ENCODE peak calls at places on chromosomes 3 and 15, in four cellular contexts. J is cardiac fibroblast; X is right atrium auricular region; U is naive thymus-derived CD4-positive, alpha-beta T cell. B is an unnamed sample.

GRCh38 chr3:102699104-102699818 is 264.4 kb downstream of the ZPLD1 start:
- DNase-seq in J (no peak), X (no peak), U (no peak), B (no peak)

GRCh38 chr3:154684440-154684839 is 254.4 kb upstream of the GPR149 start:
- DNase-seq in J (no peak), X (no peak), U (no peak), B (no peak)

GRCh38 chr15:75554717-75555116 is 24.4 kb downstream of the PTPN9 start:
- DNase-seq in J (peak; percentile 64), X (no peak), U (no peak), B (no peak)

GRCh38 chr15:31471731-31472430 is 145.2 kb downstream of the KLF13 start:
- DNase-seq in J (peak; percentile 86), X (peak; percentile 64), U (no peak), B (peak; percentile 7)

GRCh38 chr3:66472313-66473134 is 28.3 kb downstream of the LRIG1 start:
- DNase-seq in J (peak; percentile 47), X (no peak), U (no peak), B (no peak)

GRCh38 chr3:174614046-174614445 is 245.1 kb upstream of the NAALADL2 start:
- DNase-seq in J (peak; percentile 24), X (no peak), U (no peak), B (no peak)

GRCh38 chr15:55267401-55268053 is 22.1 kb downstream of the RAB27A start:
- DNase-seq in J (peak; percentile 40), X (no peak), U (peak; percentile 74), B (peak; percentile 42)

GRCh38 chr3:142976621-142977398 is 13.3 kb upstream of the PAQR9 start:
- DNase-seq in J (peak; percentile 93), X (peak; percentile 90), U (no peak), B (peak; percentile 88)

GRCh38 chr3:50524751-50525150 is 21.3 kb upstream of the CACNA2D2 start:
- DNase-seq in J (no peak), X (no peak), U (no peak), B (no peak)

GRCh38 chr3:21017115-21017852 is 733.7 kb downstream of the ZNF385D start:
- DNase-seq in J (peak; percentile 2), X (no peak), U (no peak), B (peak; percentile 46)

GRCh38 chr3:197748597-197749314 is 927 bp upstream of the FYTTD1 start:
- DNase-seq in J (no peak), X (no peak), U (no peak), B (no peak)
- H3K4me3 ChIP-seq in J (peak overlapping the region; percentile 69), X (peak overlapping the region; percentile 63), U (peak overlapping the region; percentile 85), B (peak overlapping the region; percentile 95)

DNA sequence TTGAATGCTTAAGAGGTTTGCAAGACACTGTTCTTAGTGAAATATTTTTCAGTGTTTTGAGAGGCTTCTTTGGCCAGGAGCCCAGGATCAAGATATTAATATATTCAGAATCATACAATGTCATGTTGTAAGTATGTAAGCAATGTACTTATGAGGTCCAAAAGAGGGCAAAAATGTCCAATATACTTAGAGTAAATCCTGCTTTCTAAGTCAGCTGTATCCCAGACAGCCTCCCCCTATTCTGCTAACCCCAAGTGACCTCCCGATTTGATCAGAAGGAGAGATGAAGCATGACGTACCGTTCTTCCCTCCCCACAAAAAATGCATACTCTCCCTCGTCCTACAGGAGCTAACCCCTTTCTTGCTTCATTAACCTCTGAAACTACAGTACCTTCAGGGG is 70.9 kb downstream of the CHAC1 start:
- DNase-seq in J (peak; percentile 81), X (no peak), U (no peak), B (no peak)
- H3K4me3 ChIP-seq in J (no peak overlapping the region), X (no peak overlapping the region), U (no peak overlapping the region), B (no peak overlapping the region)

GRCh38 chr3:3237979-3238378 is 58.5 kb upstream of the CRBN start:
- DNase-seq in J (no peak), X (no peak), U (no peak), B (no peak)
- H3K4me3 ChIP-seq in J (no peak overlapping the region), X (no peak overlapping the region), U (no peak overlapping the region), B (no peak overlapping the region)

GRCh38 chr3:194251007-194251406 is 100.1 kb downstream of the CPN2 start:
- DNase-seq in J (no peak), X (no peak), U (no peak), B (no peak)
- H3K4me3 ChIP-seq in J (no peak overlapping the region), X (no peak overlapping the region), U (no peak overlapping the region), B (no peak overlapping the region)

GRCh38 chr15:69451951-69452701 is 492 bp upstream of the RPLP1 start:
- DNase-seq in J (peak; percentile 64), X (no peak), U (no peak), B (peak; percentile 41)

GRCh38 chr15:69454953-69455352 is 2.3 kb downstream of the RPLP1 start:
- DNase-seq in J (no peak), X (no peak), U (no peak), B (no peak)

GRCh38 chr15:69446947-69447346 is 5.7 kb upstream of the RPLP1 start:
- DNase-seq in J (no peak), X (no peak), U (no peak), B (no peak)

GRCh38 chr15:69452702-69453513 is at the start of gene RPLP1:
- DNase-seq in J (peak; percentile 97), X (peak; percentile 99), U (peak; percentile 96), B (peak; percentile 99)

GRCh38 chr15:69450968-69451695 is 1.5 kb upstream of the RPLP1 start:
- DNase-seq in J (no peak), X (no peak), U (no peak), B (no peak)
- H3K4me3 ChIP-seq in J (no peak overlapping the region), X (no peak overlapping the region), U (no peak overlapping the region), B (peak overlapping the region; percentile 92)

GRCh38 chr15:89666147-89666857 is 11.0 kb upstream of the KIF7 start:
- DNase-seq in J (no peak), X (no peak), U (no peak), B (no peak)

GRCh38 chr15:89664951-89665350 is 9.7 kb upstream of the KIF7 start:
- DNase-seq in J (no peak), X (no peak), U (no peak), B (no peak)

GRCh38 chr15:89666858-89667705 is 11.8 kb upstream of the KIF7 start:
- DNase-seq in J (no peak), X (no peak), U (no peak), B (no peak)

GRCh38 chr15:89664441-89664840 is 9.2 kb upstream of the KIF7 start:
- DNase-seq in J (no peak), X (no peak), U (no peak), B (no peak)

DNA sequence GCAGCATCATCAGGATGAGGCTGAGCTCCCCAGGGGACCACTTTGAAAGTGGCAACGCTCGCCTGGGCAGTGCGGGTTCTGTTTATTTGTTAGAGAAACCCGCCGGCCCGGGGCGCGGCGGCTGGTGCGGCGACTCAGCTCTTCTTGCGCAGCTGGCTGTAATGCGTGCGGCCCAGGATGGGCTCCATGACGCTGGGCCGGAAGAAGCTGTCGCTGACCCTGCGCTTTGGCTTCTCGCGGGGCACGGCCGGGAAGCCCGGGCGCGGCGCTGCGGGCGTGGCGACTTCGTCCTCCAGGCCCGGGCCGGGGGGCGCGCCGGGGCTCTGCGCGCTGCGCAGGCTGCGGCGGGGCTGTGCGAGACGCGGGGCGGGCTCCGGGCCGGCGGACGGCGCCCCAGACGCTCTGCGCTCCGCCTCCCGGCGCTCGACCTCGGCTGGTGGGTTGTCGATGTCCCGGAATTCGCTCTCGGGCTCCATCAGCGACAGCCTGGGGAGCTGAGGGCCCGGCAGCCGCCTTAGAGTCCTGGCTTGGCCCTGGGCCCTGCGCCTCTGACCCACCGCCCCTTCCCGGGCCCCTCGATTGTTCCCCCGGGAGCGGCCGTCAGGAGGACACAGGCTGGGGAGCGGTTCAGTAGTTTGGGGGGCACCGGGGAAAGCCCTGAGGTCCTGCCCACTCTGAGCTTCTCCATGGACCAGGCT is 10.3 kb upstream of the KIF7 start:
- DNase-seq in J (peak; percentile 68), X (peak; percentile 79), U (no peak), B (peak; percentile 69)
- H3K4me3 ChIP-seq in J (peak overlapping the region; percentile 8), X (peak overlapping the region; percentile 22), U (no peak overlapping the region), B (peak overlapping the region; percentile 48)

DNA sequence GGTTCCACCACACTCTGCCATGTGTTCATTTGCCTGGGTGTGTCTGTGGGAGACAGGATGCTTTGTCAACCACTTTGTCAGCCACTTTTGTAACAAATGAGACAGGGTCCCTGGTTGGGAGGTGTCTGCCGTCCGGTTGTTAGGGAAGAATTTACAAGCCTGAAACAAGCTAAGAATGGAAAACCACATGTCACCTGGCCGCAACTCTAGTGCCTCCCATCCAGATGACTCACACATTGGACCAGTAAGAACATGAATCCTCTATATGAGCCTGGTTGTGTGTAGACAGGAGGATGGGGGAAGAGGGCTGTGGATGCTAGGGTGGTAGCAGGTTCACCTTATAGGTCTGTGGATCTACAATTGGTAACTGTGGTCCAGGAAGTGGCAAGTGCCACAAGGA is 335.3 kb downstream of the CLSTN2 start:
- DNase-seq in J (no peak), X (no peak), U (no peak), B (no peak)
- H3K4me3 ChIP-seq in J (no peak overlapping the region), X (no peak overlapping the region), U (no peak overlapping the region), B (no peak overlapping the region)

GRCh38 chr3:100268986-100269385 is 8.2 kb downstream of the TBC1D23 start:
- DNase-seq in J (peak; percentile 33), X (no peak), U (no peak), B (no peak)
- H3K4me3 ChIP-seq in J (no peak overlapping the region), X (no peak overlapping the region), U (no peak overlapping the region), B (no peak overlapping the region)

GRCh38 chr3:184378650-184379374 is 805 bp upstream of the THPO start:
- DNase-seq in J (no peak), X (no peak), U (no peak), B (no peak)

GRCh38 chr3:184377882-184378445 is at the start of gene THPO:
- DNase-seq in J (no peak), X (no peak), U (no peak), B (no peak)

GRCh38 chr3:184380210-184380626 is 364 bp downstream of the CHRD start:
- DNase-seq in J (peak; percentile 46), X (no peak), U (no peak), B (peak; percentile 54)

GRCh38 chr3:184380627-184381260 is 890 bp downstream of the CHRD start:
- DNase-seq in J (no peak), X (no peak), U (no peak), B (no peak)

GRCh38 chr3:184379375-184380209 is at the start of gene CHRD:
- DNase-seq in J (no peak), X (no peak), U (no peak), B (no peak)
- H3K4me3 ChIP-seq in J (no peak within 1 kb of the TSS), X (peak within 1 kb of the TSS; percentile 50), U (peak within 1 kb of the TSS; percentile 36), B (peak within 1 kb of the TSS; percentile 31)